ENCODE peak calls at places on chromosomes 12 and 14, in five cellular contexts. E is PC-3, U is Caco-2, I is tibial nerve, Y is lung. B is an unnamed sample.

GRCh38 chr12:28191018-28191595 is 851 bp downstream of the CCDC91 start:
- DNase-seq in Y (peak; percentile 30), U (no peak), E (peak; percentile 75), I (no peak), B (peak; percentile 73)

GRCh38 chr12:107570721-107571120 is 114.9 kb upstream of the PWP1 start:
- DNase-seq in E (peak; percentile 28), U (no peak), Y (no peak), I (no peak), B (no peak)

GRCh38 chr14:58955294-58955821 is 233.1 kb upstream of the DAAM1 start:
- DNase-seq in Y (no peak), E (no peak), I (no peak), U (no peak), B (no peak)

GRCh38 chr12:1691123-1692007 is 495 bp downstream of the ADIPOR2 start:
- DNase-seq in I (peak; percentile 19), Y (peak; percentile 35), U (peak; percentile 77), E (peak; percentile 24), B (no peak)

GRCh38 chr12:54926246-54926645 is 58.3 kb downstream of the TESPA1 start:
- DNase-seq in E (no peak), Y (no peak), U (no peak), I (no peak), B (no peak)

GRCh38 chr12:124753230-124753595 is 110.5 kb downstream of the SCARB1 start:
- DNase-seq in Y (no peak), E (no peak), U (no peak), I (no peak), B (no peak)

GRCh38 chr12:78674311-78675085 is 190.1 kb upstream of the SYT1 start:
- DNase-seq in U (no peak), E (no peak), I (no peak), Y (no peak), B (no peak)

GRCh38 chr12:46998811-46999368 is 80.5 kb upstream of the PCED1B start:
- DNase-seq in Y (no peak), E (peak; percentile 86), U (no peak), I (no peak), B (no peak)

GRCh38 chr14:76186318-76187027 is 34.8 kb downstream of the GPATCH2L start:
- DNase-seq in E (no peak), I (no peak), Y (no peak), U (no peak), B (no peak)

GRCh38 chr14:52314521-52315354 is 626 bp downstream of the PTGER2 start:
- DNase-seq in Y (no peak), U (no peak), E (no peak), I (no peak), B (no peak)

DNA sequence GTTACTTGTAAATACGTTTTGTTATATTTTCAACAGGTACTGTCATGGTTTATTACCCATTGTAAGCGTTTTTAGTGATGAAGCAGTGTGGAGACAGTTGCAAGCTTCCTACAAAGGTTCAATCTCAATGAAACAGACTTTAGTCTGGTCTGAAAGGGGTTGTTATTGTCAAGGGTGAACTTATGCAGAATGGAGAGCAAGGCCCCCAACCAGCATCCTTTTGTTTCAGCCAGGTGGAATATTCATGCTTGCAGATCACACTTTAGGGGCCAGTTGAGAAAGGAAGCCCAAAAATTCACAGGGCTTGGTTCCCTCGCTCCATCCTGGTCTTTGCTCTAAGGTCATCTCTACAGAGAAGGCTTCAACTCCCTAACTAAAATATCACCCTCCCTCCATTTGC is 103.7 kb downstream of the PRICKLE1 start:
- DNase-seq in Y (no peak), I (no peak), E (no peak), U (no peak), B (no peak)
- H3K9me3 ChIP-seq in Y (no peaks in the 10 kb centered on the region), I (no peaks in the 10 kb centered on the region), E (no peaks in the 10 kb centered on the region), U (no peaks in the 10 kb centered on the region), B (no peaks in the 10 kb centered on the region)

GRCh38 chr12:34287437-34287836 is 265.1 kb downstream of the ALG10 start:
- DNase-seq in E (no peak), Y (no peak), U (no peak), I (no peak), B (no peak)
- H3K9me3 ChIP-seq in E (peaks cover 6% of the 10 kb centered on the region), Y (peaks cover 32% of the 10 kb centered on the region), U (peaks cover 49% of the 10 kb centered on the region), I (no peaks in the 10 kb centered on the region), B (no peaks in the 10 kb centered on the region)

GRCh38 chr14:98208074-98208675 is 1063.8 kb downstream of the BCL11B start:
- DNase-seq in E (no peak), U (no peak), Y (no peak), I (no peak), B (no peak)

GRCh38 chr14:98210045-98210678 is 1061.8 kb downstream of the BCL11B start:
- DNase-seq in I (no peak), Y (no peak), U (no peak), E (no peak), B (no peak)

GRCh38 chr14:98204139-98204538 is 1067.9 kb downstream of the BCL11B start:
- DNase-seq in U (no peak), I (no peak), E (no peak), Y (no peak), B (no peak)

GRCh38 chr14:98207466-98207865 is 1064.5 kb downstream of the BCL11B start:
- DNase-seq in I (no peak), U (no peak), Y (no peak), E (no peak), B (no peak)

GRCh38 chr14:98208943-98209342 is 1063.1 kb downstream of the BCL11B start:
- DNase-seq in Y (no peak), I (no peak), U (no peak), E (no peak), B (no peak)
- H3K9me3 ChIP-seq in Y (peaks cover 5% of the 10 kb centered on the region), I (no peaks in the 10 kb centered on the region), U (no peaks in the 10 kb centered on the region), E (no peaks in the 10 kb centered on the region), B (no peaks in the 10 kb centered on the region)

GRCh38 chr14:104249092-104249491 is 110.7 kb downstream of the KIF26A start:
- DNase-seq in E (no peak), I (no peak), Y (no peak), U (no peak), B (peak; percentile 30)
- H3K9me3 ChIP-seq in E (no peaks in the 10 kb centered on the region), I (no peaks in the 10 kb centered on the region), Y (peaks cover 13% of the 10 kb centered on the region), U (no peaks in the 10 kb centered on the region), B (peaks cover 13% of the 10 kb centered on the region)